ENCODE peak calls at places on chromosome 19, in six cellular contexts. One of them, this sample, is unnamed.

GRCh38 chr19:47075179-47075811 is 26.9 kb upstream of the TMEM160 start:
- DNase-seq in A549: no peak
- DNase-seq in testis: no peak
- DNase-seq in HCT116: no peak
- DNase-seq in thyroid gland: no peak
- DNase-seq in heart left ventricle: no peak
- DNase-seq in this sample: no peak

GRCh38 chr19:29429021-29429420 is 96.8 kb upstream of the VSTM2B start:
- DNase-seq in A549: no peak
- DNase-seq in testis: no peak
- DNase-seq in HCT116: no peak
- DNase-seq in thyroid gland: no peak
- DNase-seq in heart left ventricle: no peak
- DNase-seq in this sample: no peak

GRCh38 chr19:52331757-52332156 is 4.3 kb upstream of the ZNF610 start:
- DNase-seq in A549: no peak
- DNase-seq in testis: no peak
- DNase-seq in HCT116: no peak
- DNase-seq in thyroid gland: no peak
- DNase-seq in heart left ventricle: no peak
- DNase-seq in this sample: no peak

GRCh38 chr19:43504426-43505185 is at the start of gene PHLDB3:
- DNase-seq in A549: no peak
- DNase-seq in testis: peak; percentile 40
- DNase-seq in HCT116: no peak
- DNase-seq in thyroid gland: peak; percentile 49
- DNase-seq in heart left ventricle: peak; percentile 38
- DNase-seq in this sample: no peak

GRCh38 chr19:46618670-46619231 is 6.1 kb downstream of the PTGIR start:
- DNase-seq in A549: no peak
- DNase-seq in testis: no peak
- DNase-seq in HCT116: no peak
- DNase-seq in thyroid gland: no peak
- DNase-seq in heart left ventricle: no peak
- DNase-seq in this sample: no peak

GRCh38 chr19:48385461-48386087 is 5.8 kb downstream of the KDELR1 start:
- DNase-seq in A549: no peak
- DNase-seq in testis: no peak
- DNase-seq in HCT116: no peak
- DNase-seq in thyroid gland: no peak
- DNase-seq in heart left ventricle: no peak
- DNase-seq in this sample: no peak

GRCh38 chr19:52039169-52039568 is 9.5 kb downstream of the ZNF432 start:
- DNase-seq in A549: no peak
- DNase-seq in testis: no peak
- DNase-seq in HCT116: no peak
- DNase-seq in thyroid gland: no peak
- DNase-seq in heart left ventricle: no peak
- DNase-seq in this sample: no peak

GRCh38 chr19:45791744-45792481 is 732 bp downstream of the DMWD start:
- DNase-seq in A549: no peak
- DNase-seq in testis: no peak
- DNase-seq in HCT116: no peak
- DNase-seq in thyroid gland: no peak
- DNase-seq in heart left ventricle: no peak
- DNase-seq in this sample: no peak

GRCh38 chr19:53055117-53055516 is 10.6 kb downstream of the ERVV-2 start:
- DNase-seq in A549: no peak
- DNase-seq in testis: no peak
- DNase-seq in HCT116: no peak
- DNase-seq in thyroid gland: peak; percentile 19
- DNase-seq in heart left ventricle: no peak
- DNase-seq in this sample: no peak

GRCh38 chr19:34120846-34121639 is 51.3 kb upstream of the LSM14A start:
- DNase-seq in A549: peak; percentile 77
- DNase-seq in testis: peak; percentile 43
- DNase-seq in HCT116: peak; percentile 43
- DNase-seq in thyroid gland: no peak
- DNase-seq in heart left ventricle: no peak
- DNase-seq in this sample: no peak

GRCh38 chr19:10390652-10391286 is 10.4 kb upstream of the TYK2 start:
- DNase-seq in A549: peak; percentile 78
- DNase-seq in testis: peak; percentile 82
- DNase-seq in HCT116: peak; percentile 76
- DNase-seq in thyroid gland: peak; percentile 72
- DNase-seq in heart left ventricle: peak; percentile 65
- DNase-seq in this sample: no peak

GRCh38 chr19:2561221-2561620 is 85.3 kb downstream of the GADD45B start:
- DNase-seq in A549: no peak
- DNase-seq in testis: no peak
- DNase-seq in HCT116: no peak
- DNase-seq in thyroid gland: no peak
- DNase-seq in heart left ventricle: no peak
- DNase-seq in this sample: no peak

GRCh38 chr19:51726049-51726448 is 2.3 kb upstream of the HAS1 start:
- DNase-seq in A549: no peak
- DNase-seq in testis: peak; percentile 27
- DNase-seq in HCT116: no peak
- DNase-seq in thyroid gland: no peak
- DNase-seq in heart left ventricle: peak; percentile 61
- DNase-seq in this sample: no peak

GRCh38 chr19:50724522-50725217 is 1.5 kb downstream of the CLEC11A start:
- DNase-seq in A549: peak; percentile 100
- DNase-seq in testis: peak; percentile 100
- DNase-seq in HCT116: peak; percentile 99
- DNase-seq in thyroid gland: peak; percentile 99
- DNase-seq in heart left ventricle: peak; percentile 98
- DNase-seq in this sample: peak; percentile 65

GRCh38 chr19:35757231-35757748 is 461 bp upstream of the HSPB6 start:
- DNase-seq in A549: no peak
- DNase-seq in testis: peak; percentile 91
- DNase-seq in HCT116: no peak
- DNase-seq in thyroid gland: peak; percentile 50
- DNase-seq in heart left ventricle: peak; percentile 97
- DNase-seq in this sample: no peak

GRCh38 chr19:57701625-57702024 is 7.4 kb downstream of the ZNF154 start:
- DNase-seq in A549: no peak
- DNase-seq in testis: no peak
- DNase-seq in HCT116: no peak
- DNase-seq in thyroid gland: no peak
- DNase-seq in heart left ventricle: no peak
- DNase-seq in this sample: no peak

GRCh38 chr19:46932346-46932745 is 71.5 kb downstream of the ARHGAP35 start:
- DNase-seq in A549: no peak
- DNase-seq in testis: no peak
- DNase-seq in HCT116: no peak
- DNase-seq in thyroid gland: peak; percentile 46
- DNase-seq in heart left ventricle: no peak
- DNase-seq in this sample: no peak

GRCh38 chr19:16363133-16363851 is 38.7 kb downstream of the KLF2 start:
- DNase-seq in A549: no peak
- DNase-seq in testis: no peak
- DNase-seq in HCT116: no peak
- DNase-seq in thyroid gland: peak; percentile 69
- DNase-seq in heart left ventricle: no peak
- DNase-seq in this sample: no peak

GRCh38 chr19:15532779-15533521 is 24.6 kb downstream of the CYP4F22 start:
- DNase-seq in A549: no peak
- DNase-seq in testis: no peak
- DNase-seq in HCT116: peak; percentile 49
- DNase-seq in thyroid gland: no peak
- DNase-seq in heart left ventricle: no peak
- DNase-seq in this sample: no peak

GRCh38 chr19:35268546-35269424 is at the start of gene USF2:
- DNase-seq in A549: peak; percentile 93
- DNase-seq in testis: peak; percentile 84
- DNase-seq in HCT116: peak; percentile 26
- DNase-seq in thyroid gland: peak; percentile 81
- DNase-seq in heart left ventricle: peak; percentile 83
- DNase-seq in this sample: no peak

GRCh38 chr19:12783226-12783848 is 7.9 kb upstream of the JUNB start:
- DNase-seq in A549: peak; percentile 47
- DNase-seq in testis: no peak
- DNase-seq in HCT116: no peak
- DNase-seq in thyroid gland: no peak
- DNase-seq in heart left ventricle: no peak
- DNase-seq in this sample: no peak
- TF ChIP-seq POLR2A in A549: peak; percentile 14
- TF ChIP-seq POLR2A in testis: no peak
- TF ChIP-seq POLR2A in HCT116: no peak
- TF ChIP-seq POLR2A in thyroid gland: peak; percentile 32
- TF ChIP-seq POLR2A in heart left ventricle: no peak
- TF ChIP-seq POLR2A in this sample: no peak

GRCh38 chr19:37691881-37692504 is 27.6 kb downstream of the ZNF607 start:
- DNase-seq in A549: no peak
- DNase-seq in testis: peak; percentile 90
- DNase-seq in HCT116: no peak
- DNase-seq in thyroid gland: peak; percentile 84
- DNase-seq in heart left ventricle: peak; percentile 91
- DNase-seq in this sample: peak; percentile 31
- H3K27ac ChIP-seq in A549: no peak overlapping the region
- H3K27ac ChIP-seq in testis: peak overlapping the region; percentile 83
- H3K27ac ChIP-seq in HCT116: no peak overlapping the region
- H3K27ac ChIP-seq in thyroid gland: peak overlapping the region; percentile 57
- H3K27ac ChIP-seq in heart left ventricle: peak overlapping the region; percentile 80
- H3K27ac ChIP-seq in this sample: peak overlapping the region; percentile 72

GRCh38 chr19:4089400-4089908 is 22.8 kb upstream of the ZBTB7A start:
- DNase-seq in A549: no peak
- DNase-seq in testis: no peak
- DNase-seq in HCT116: no peak
- DNase-seq in thyroid gland: no peak
- DNase-seq in heart left ventricle: peak; percentile 48
- DNase-seq in this sample: no peak

GRCh38 chr19:4088065-4088679 is 21.5 kb upstream of the ZBTB7A start:
- DNase-seq in A549: no peak
- DNase-seq in testis: no peak
- DNase-seq in HCT116: no peak
- DNase-seq in thyroid gland: no peak
- DNase-seq in heart left ventricle: peak; percentile 16
- DNase-seq in this sample: no peak

GRCh38 chr19:4088975-4089374 is 22.3 kb upstream of the ZBTB7A start:
- DNase-seq in A549: no peak
- DNase-seq in testis: no peak
- DNase-seq in HCT116: no peak
- DNase-seq in thyroid gland: no peak
- DNase-seq in heart left ventricle: peak; percentile 18
- DNase-seq in this sample: no peak

GRCh38 chr19:4090351-4091220 is 23.9 kb upstream of the ZBTB7A start:
- DNase-seq in A549: no peak
- DNase-seq in testis: no peak
- DNase-seq in HCT116: no peak
- DNase-seq in thyroid gland: no peak
- DNase-seq in heart left ventricle: peak; percentile 26
- DNase-seq in this sample: no peak

GRCh38 chr19:4089946-4090345 is 23.2 kb upstream of the ZBTB7A start:
- DNase-seq in A549: no peak
- DNase-seq in testis: no peak
- DNase-seq in HCT116: no peak
- DNase-seq in thyroid gland: no peak
- DNase-seq in heart left ventricle: peak; percentile 19
- DNase-seq in this sample: no peak
- H3K4me1 ChIP-seq in A549: peaks cover 6% of the 10 kb centered on the region
- H3K4me1 ChIP-seq in testis: no peaks in the 10 kb centered on the region
- H3K4me1 ChIP-seq in HCT116: no peaks in the 10 kb centered on the region
- H3K4me1 ChIP-seq in thyroid gland: no peaks in the 10 kb centered on the region
- H3K4me1 ChIP-seq in heart left ventricle: no peaks in the 10 kb centered on the region
- H3K4me1 ChIP-seq in this sample: peaks cover 11% of the 10 kb centered on the region

DNA sequence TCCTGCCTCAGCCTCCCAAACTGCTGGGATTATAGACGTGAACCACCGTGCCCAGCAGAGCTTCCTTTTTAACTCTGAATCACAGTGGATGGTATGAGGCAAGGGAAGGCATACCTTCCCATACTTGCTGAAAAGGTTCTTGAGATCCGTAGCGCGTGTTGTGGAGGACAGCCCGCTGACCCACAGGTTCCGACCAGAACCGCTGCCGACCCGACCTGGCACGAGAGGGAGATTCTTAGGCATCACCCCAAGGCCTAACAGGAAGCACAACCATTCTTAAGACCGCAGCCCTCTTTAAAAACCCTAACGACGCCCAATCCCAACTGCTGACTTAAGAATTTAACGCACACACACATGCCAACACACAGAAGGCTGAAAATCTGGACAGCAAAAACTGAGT is 12.7 kb downstream of the SAFB2 start:
- DNase-seq in A549: no peak
- DNase-seq in testis: no peak
- DNase-seq in HCT116: no peak
- DNase-seq in thyroid gland: no peak
- DNase-seq in heart left ventricle: no peak
- DNase-seq in this sample: no peak
- TF ChIP-seq POLR2A in A549: no peak
- TF ChIP-seq POLR2A in testis: no peak
- TF ChIP-seq POLR2A in HCT116: no peak
- TF ChIP-seq POLR2A in thyroid gland: no peak
- TF ChIP-seq POLR2A in heart left ventricle: no peak
- TF ChIP-seq POLR2A in this sample: no peak

GRCh38 chr19:1441022-1441426 is 2.8 kb downstream of the RPS15 start:
- DNase-seq in A549: no peak
- DNase-seq in testis: no peak
- DNase-seq in HCT116: no peak
- DNase-seq in thyroid gland: no peak
- DNase-seq in heart left ventricle: no peak
- DNase-seq in this sample: no peak
- H3K27ac ChIP-seq in A549: no peak overlapping the region
- H3K27ac ChIP-seq in testis: no peak overlapping the region
- H3K27ac ChIP-seq in HCT116: peak overlapping the region; percentile 82
- H3K27ac ChIP-seq in thyroid gland: no peak overlapping the region
- H3K27ac ChIP-seq in heart left ventricle: no peak overlapping the region
- H3K27ac ChIP-seq in this sample: no peak overlapping the region

DNA sequence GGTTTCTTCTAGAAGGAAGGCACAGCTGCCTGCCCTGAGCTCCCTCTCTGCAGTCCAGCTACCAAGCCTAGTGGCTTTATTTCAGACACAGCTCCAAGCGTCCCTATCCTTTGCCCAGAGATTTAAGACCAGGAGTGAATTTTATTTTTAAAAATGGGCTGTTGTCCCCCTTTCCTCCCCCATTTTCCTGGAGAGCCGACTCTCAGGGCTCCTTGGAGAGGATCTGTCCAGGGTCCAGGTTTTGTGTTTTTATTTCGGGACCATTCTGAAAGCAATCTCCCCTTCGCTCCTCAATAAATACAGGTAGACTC is 4.4 kb downstream of the SERTAD1 start:
- DNase-seq in A549: no peak
- DNase-seq in testis: no peak
- DNase-seq in HCT116: no peak
- DNase-seq in thyroid gland: no peak
- DNase-seq in heart left ventricle: no peak
- DNase-seq in this sample: no peak
- H3K4me1 ChIP-seq in A549: peaks cover 34% of the 10 kb centered on the region
- H3K4me1 ChIP-seq in testis: peaks cover 26% of the 10 kb centered on the region
- H3K4me1 ChIP-seq in HCT116: peaks cover 39% of the 10 kb centered on the region
- H3K4me1 ChIP-seq in thyroid gland: peaks cover 35% of the 10 kb centered on the region
- H3K4me1 ChIP-seq in heart left ventricle: peaks cover 59% of the 10 kb centered on the region
- H3K4me1 ChIP-seq in this sample: peaks cover 65% of the 10 kb centered on the region

GRCh38 chr19:3762501-3763459 is at the start of gene MRPL54:
- DNase-seq in A549: peak; percentile 99
- DNase-seq in testis: peak; percentile 99
- DNase-seq in HCT116: peak; percentile 98
- DNase-seq in thyroid gland: peak; percentile 99
- DNase-seq in heart left ventricle: peak; percentile 99
- DNase-seq in this sample: peak; percentile 90
- TF ChIP-seq POLR2A in A549: peak; percentile 52
- TF ChIP-seq POLR2A in testis: no peak
- TF ChIP-seq POLR2A in HCT116: peak; percentile 67
- TF ChIP-seq POLR2A in thyroid gland: peak; percentile 91
- TF ChIP-seq POLR2A in heart left ventricle: no peak
- TF ChIP-seq POLR2A in this sample: no peak